ENCODE peak calls at places on chromosomes 4 and X, in six cellular contexts. Y is CD8-positive, alpha-beta T cell; Z is astrocyte of the spinal cord; F is cardiac muscle cell; T is GM13976; A is NB4. S is an unnamed sample.

GRCh38 chr4:64538219-64538618 is 129.0 kb upstream of the TECRL start:
- DNase-seq in Y (no peak), Z (no peak), F (no peak), T (no peak), A (peak), S (no peak)

GRCh38 chrX:123884809-123885408 is 25.1 kb downstream of the XIAP start:
- DNase-seq in Y (peak), Z (peak), F (peak), T (peak), A (peak), S (no peak)

GRCh38 chrX:124332481-124333424 is at the start of gene TEX13D:
- DNase-seq in Y (no peak), Z (no peak), F (no peak), T (no peak), A (no peak), S (no peak)

GRCh38 chr4:5592272-5592671 is 116.1 kb downstream of the EVC2 start:
- DNase-seq in Y (no peak), Z (no peak), F (no peak), T (no peak), A (no peak), S (no peak)

GRCh38 chrX:136865270-136866168 is 15.0 kb downstream of the RBMX start:
- DNase-seq in Y (no peak), Z (no peak), F (no peak), T (no peak), A (no peak), S (no peak)

GRCh38 chr4:169658970-169659735 is 38.8 kb downstream of the CLCN3 start:
- DNase-seq in Y (no peak), Z (no peak), F (no peak), T (no peak), A (peak), S (no peak)

GRCh38 chrX:115362334-115363095 is 73.0 kb downstream of the LUZP4 start:
- DNase-seq in Y (peak), Z (peak), F (peak), T (no peak), A (peak), S (no peak)

GRCh38 chrX:151974336-151975227 is at the start of gene GABRE:
- DNase-seq in Y (no peak), Z (peak), F (peak), T (no peak), A (no peak), S (no peak)

GRCh38 chrX:20952180-20952579 is 422.0 kb upstream of the CNKSR2 start:
- DNase-seq in Y (no peak), Z (no peak), F (no peak), T (no peak), A (no peak), S (no peak)

GRCh38 chr4:38109896-38110295 is 149.7 kb downstream of the PTTG2 start:
- DNase-seq in Y (no peak), Z (no peak), F (no peak), T (no peak), A (peak), S (no peak)

GRCh38 chrX:12999422-12999821 is 24.5 kb downstream of the TMSB4X start:
- DNase-seq in Y (peak), Z (no peak), F (no peak), T (no peak), A (peak), S (no peak)

GRCh38 chr4:153468587-153468986 is 2.4 kb downstream of the TMEM131L start:
- DNase-seq in Y (no peak), Z (no peak), F (no peak), T (no peak), A (peak), S (no peak)

GRCh38 chr4:72553540-72553939 is 15.5 kb downstream of the ADAMTS3 start:
- DNase-seq in Y (no peak), Z (no peak), F (peak), T (no peak), A (no peak), S (no peak)

GRCh38 chrX:14032383-14032782 is 2.7 kb upstream of the GEMIN8 start:
- DNase-seq in Y (peak), Z (peak), F (peak), T (peak), A (peak), S (no peak)

GRCh38 chrX:20913760-20914159 is 460.5 kb upstream of the CNKSR2 start:
- DNase-seq in Y (no peak), Z (no peak), F (no peak), T (no peak), A (peak), S (no peak)

GRCh38 chr4:170305627-170306026 is 215.9 kb upstream of the AADAT start:
- DNase-seq in Y (no peak), Z (no peak), F (no peak), T (no peak), A (no peak), S (no peak)

GRCh38 chrX:145865082-145865481 is 47.5 kb downstream of the SLITRK2 start:
- DNase-seq in Y (no peak), Z (no peak), F (no peak), T (no peak), A (no peak), S (no peak)

GRCh38 chr4:150385606-150386005 is 196.3 kb upstream of the MAB21L2 start:
- DNase-seq in Y (no peak), Z (peak), F (peak), T (no peak), A (peak), S (no peak)

GRCh38 chr4:153215976-153216375 is 11.7 kb downstream of the TRIM2 start:
- DNase-seq in Y (no peak), Z (no peak), F (no peak), T (no peak), A (no peak), S (no peak)

GRCh38 chr4:10582059-10582686 is 102.4 kb downstream of the CLNK start:
- DNase-seq in Y (peak), Z (peak), F (peak), T (peak), A (peak), S (no peak)

GRCh38 chr4:10578027-10578426 is 106.5 kb downstream of the CLNK start:
- DNase-seq in Y (no peak), Z (no peak), F (no peak), T (no peak), A (no peak), S (no peak)

GRCh38 chr4:10582966-10583365 is 101.6 kb downstream of the CLNK start:
- DNase-seq in Y (no peak), Z (no peak), F (no peak), T (no peak), A (no peak), S (no peak)

GRCh38 chr4:10579700-10580099 is 104.9 kb downstream of the CLNK start:
- DNase-seq in Y (no peak), Z (no peak), F (no peak), T (no peak), A (no peak), S (no peak)

GRCh38 chr4:10581022-10581421 is 103.5 kb downstream of the CLNK start:
- DNase-seq in Y (no peak), Z (no peak), F (no peak), T (no peak), A (no peak), S (no peak)
- TF ChIP-seq CTCF in Y (no peak), Z (no peak), F (no peak), T (no peak), A (no peak), S (no peak)

GRCh38 chr4:123120473-123120872 is 198.1 kb upstream of the NUDT6 start:
- DNase-seq in Y (no peak), Z (peak), F (no peak), T (no peak), A (no peak), S (no peak)
- TF ChIP-seq CTCF in Y (no peak), Z (no peak), F (no peak), T (no peak), A (no peak), S (no peak)

DNA sequence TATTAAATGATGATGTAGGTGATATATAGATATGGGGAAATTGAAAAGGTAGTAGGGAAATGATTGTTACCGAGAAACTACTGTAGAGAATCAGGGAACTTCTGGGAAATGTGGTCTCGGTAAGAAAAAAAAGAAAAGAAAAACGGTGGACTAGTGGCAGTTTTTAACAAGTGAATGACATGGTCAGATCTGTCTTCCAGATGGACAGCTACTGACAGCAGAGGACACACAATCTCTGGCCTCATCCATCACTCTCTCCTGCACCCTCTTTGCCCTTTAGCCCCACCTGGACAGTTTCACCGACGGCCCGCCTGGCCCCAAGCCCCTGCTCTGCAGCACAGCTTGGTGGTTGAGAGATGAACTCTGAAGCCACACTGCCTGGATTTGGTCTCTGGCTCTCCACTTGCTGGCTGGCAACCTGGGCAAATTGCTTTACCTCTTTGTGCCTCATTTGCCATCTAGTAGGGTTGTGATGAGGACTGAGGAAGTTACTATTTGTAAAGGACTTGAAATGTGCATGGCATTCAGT is 23.4 kb downstream of the RBM47 start:
- DNase-seq in Y (no peak), Z (no peak), F (no peak), T (no peak), A (no peak), S (no peak)
- TF ChIP-seq CTCF in Y (no peak), Z (peak), F (no peak), T (no peak), A (no peak), S (no peak)

DNA sequence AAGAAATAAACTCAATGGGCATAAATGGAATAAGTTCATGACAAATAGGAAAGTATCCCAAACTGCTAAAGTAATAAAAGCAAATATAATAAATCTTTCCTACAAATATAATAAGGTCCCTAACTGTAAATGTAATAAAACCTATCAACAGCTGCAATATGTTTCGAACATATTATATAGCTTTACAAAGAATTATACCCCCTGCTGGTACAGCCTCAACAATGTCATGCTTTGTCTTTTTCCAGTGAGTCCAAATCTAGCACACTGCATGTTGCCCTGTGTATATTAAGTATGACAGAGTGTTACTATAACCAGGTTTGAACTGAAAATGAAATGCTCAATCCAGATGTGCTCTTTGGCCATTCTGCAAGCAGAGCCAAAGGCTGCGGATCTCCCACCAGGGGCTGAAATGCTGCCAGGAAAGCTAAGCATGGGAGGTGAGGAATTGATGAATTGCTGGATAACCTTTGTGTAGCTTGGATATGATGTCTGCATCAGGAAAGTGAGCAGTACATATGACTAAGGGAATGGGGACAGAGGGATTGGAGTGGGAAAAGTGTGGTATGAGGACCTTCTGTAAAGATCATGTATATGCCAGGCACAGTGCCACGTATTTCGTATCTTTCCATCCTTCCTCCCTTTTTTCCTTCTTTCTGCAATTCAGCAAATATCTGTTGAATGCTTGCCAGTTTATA is 954.5 kb upstream of the LCORL start:
- DNase-seq in Y (no peak), Z (no peak), F (no peak), T (no peak), A (no peak), S (no peak)
- TF ChIP-seq CTCF in Y (no peak), Z (no peak), F (no peak), T (no peak), A (no peak), S (no peak)

GRCh38 chrX:153755136-153755535 is 8.9 kb upstream of the PLXNB3 start:
- DNase-seq in Y (no peak), Z (no peak), F (no peak), T (no peak), A (no peak), S (no peak)
- TF ChIP-seq CTCF in Y (no peak), Z (no peak), F (no peak), T (no peak), A (no peak), S (no peak)

GRCh38 chr4:26061248-26061986 is 147.4 kb downstream of the SMIM20 start:
- DNase-seq in Y (no peak), Z (peak), F (peak), T (peak), A (peak), S (peak)
- TF ChIP-seq CTCF in Y (no peak), Z (peak), F (peak), T (peak), A (peak), S (peak)

GRCh38 chr4:75708218-75708691 is 16.1 kb upstream of the USO1 start:
- DNase-seq in Y (peak), Z (no peak), F (no peak), T (peak), A (peak), S (no peak)
- TF ChIP-seq CTCF in Y (peak), Z (peak), F (peak), T (peak), A (peak), S (peak)

GRCh38 chr4:7192252-7193039 is at the start of gene SORCS2:
- DNase-seq in Y (peak), Z (peak), F (peak), T (peak), A (peak), S (no peak)
- TF ChIP-seq CTCF in Y (no peak), Z (peak), F (peak), T (peak), A (peak), S (peak)

GRCh38 chrX:70481424-70481823 is 36.8 kb downstream of the DLG3 start:
- DNase-seq in Y (no peak), Z (no peak), F (peak), T (no peak), A (no peak), S (no peak)
- TF ChIP-seq CTCF in Y (no peak), Z (no peak), F (no peak), T (no peak), A (no peak), S (no peak)